ENCODE peak calls at places on chromosomes 12 and 14, in four cellular contexts. W is breast epithelium, H is transverse colon, L is tibial nerve. G is an unnamed sample. For H3K9me3 and H3K4me1, the result is how much of the 10 kb centered on the place peaks cover.

GRCh38 chr12:110245278-110245868 is 35.7 kb upstream of the ATP2A2 start:
- DNase-seq in H (peak), W (no peak), L (no peak), G (no peak)

GRCh38 chr14:62661818-62662217 is 383.4 kb downstream of the KCNH5 start:
- DNase-seq in L (no peak), H (no peak), W (no peak), G (no peak)

GRCh38 chr12:42370013-42370412 is 44.0 kb downstream of the PPHLN1 start:
- DNase-seq in L (no peak), W (no peak), H (no peak), G (no peak)

GRCh38 chr14:65850429-65851145 is 438.1 kb downstream of the FUT8 start:
- DNase-seq in H (peak), L (no peak), W (no peak), G (no peak)

GRCh38 chr12:132529899-132530298 is 39.9 kb downstream of the FBRSL1 start:
- DNase-seq in H (no peak), L (no peak), W (no peak), G (no peak)

GRCh38 chr14:87896393-87897380 is 96.3 kb downstream of the GALC start:
- DNase-seq in L (peak), H (no peak), W (no peak), G (no peak)

GRCh38 chr12:79617696-79618095 is 73.1 kb downstream of the PAWR start:
- DNase-seq in H (no peak), L (no peak), W (no peak), G (no peak)

GRCh38 chr12:57888407-57889157 is 42.1 kb upstream of the CTDSP2 start:
- DNase-seq in H (peak), L (no peak), W (peak), G (peak)

DNA sequence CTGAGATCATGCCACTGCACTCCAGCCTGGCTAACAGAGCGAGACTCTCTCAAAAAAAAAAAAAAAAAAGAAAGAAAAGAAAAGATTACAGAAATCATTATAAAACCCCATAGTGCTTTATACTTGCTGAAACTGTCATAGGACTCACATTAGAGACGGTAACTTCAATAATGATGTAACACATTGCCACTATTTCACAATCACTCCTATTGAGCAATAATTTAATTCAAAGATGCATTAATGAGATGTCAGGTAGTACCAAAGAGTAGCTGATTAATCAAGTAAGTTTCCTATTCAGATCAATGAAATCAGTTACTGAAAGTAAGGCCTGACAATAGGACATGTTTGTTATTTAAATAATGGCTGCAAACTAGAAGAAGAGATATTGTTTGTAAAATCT is 751.5 kb upstream of the ALG10B start:
- DNase-seq in L (no peak), H (no peak), W (no peak), G (no peak)
- H3K9me3 ChIP-seq in L (under half), H (under half), W (under half), G (under half)

GRCh38 chr14:104011824-104012517 is 69.6 kb upstream of the RD3L start:
- DNase-seq in H (no peak), L (no peak), W (no peak), G (no peak)
- H3K4me1 ChIP-seq in H (under half), L (under half), W (under half), G (under half)

DNA sequence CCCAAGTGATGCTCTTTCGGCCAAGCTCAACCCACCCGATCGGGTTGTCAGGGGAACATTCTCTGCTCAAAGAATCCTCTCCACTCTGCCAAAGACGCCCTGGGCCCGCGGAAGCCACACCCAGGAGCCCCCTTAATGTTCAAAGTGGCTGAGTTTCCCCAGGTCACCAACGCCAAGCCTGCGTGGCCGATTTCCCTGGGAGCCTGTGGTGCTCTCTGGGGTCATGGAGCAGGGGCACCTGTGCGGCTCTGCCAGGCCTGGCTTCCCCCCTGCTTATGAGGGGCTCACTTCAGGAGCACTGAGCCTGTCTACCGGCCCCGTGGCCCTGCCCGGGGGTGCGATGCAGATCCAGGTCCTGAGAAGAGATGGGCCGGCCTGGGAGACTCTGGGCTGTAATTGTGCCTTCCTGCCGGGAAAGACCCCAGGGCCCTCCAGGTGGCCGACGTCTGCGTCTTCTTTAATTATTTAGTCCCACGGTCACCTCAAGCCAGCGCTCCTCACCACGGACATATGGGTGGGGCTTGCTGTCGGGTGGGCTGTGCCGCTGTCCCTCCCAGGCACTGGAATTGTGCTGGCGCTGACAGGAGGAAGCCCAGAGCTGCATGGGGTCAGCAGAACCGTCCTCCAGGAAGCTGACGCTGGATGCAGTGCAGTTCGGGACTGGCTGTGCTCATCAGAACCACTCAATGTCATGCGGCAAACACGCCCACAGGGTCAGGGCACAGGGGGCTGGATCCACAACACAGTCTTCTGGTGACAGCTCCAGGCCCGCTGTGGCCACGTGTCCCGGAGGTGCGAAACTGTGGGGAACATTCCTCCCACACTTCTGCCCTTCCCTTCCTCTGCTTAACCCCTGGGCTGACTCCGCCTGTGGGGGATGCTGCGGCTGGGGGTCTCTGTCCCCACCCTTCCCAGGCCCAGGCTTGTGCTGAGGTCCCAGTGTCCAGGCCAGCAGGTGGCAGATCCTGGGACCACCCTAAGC is 267.6 kb upstream of the SFSWAP start:
- DNase-seq in L (no peak), W (no peak), H (no peak), G (no peak)
- TF ChIP-seq POLR2A in L (no peak), W (no peak), H (no peak), G (no peak)

DNA sequence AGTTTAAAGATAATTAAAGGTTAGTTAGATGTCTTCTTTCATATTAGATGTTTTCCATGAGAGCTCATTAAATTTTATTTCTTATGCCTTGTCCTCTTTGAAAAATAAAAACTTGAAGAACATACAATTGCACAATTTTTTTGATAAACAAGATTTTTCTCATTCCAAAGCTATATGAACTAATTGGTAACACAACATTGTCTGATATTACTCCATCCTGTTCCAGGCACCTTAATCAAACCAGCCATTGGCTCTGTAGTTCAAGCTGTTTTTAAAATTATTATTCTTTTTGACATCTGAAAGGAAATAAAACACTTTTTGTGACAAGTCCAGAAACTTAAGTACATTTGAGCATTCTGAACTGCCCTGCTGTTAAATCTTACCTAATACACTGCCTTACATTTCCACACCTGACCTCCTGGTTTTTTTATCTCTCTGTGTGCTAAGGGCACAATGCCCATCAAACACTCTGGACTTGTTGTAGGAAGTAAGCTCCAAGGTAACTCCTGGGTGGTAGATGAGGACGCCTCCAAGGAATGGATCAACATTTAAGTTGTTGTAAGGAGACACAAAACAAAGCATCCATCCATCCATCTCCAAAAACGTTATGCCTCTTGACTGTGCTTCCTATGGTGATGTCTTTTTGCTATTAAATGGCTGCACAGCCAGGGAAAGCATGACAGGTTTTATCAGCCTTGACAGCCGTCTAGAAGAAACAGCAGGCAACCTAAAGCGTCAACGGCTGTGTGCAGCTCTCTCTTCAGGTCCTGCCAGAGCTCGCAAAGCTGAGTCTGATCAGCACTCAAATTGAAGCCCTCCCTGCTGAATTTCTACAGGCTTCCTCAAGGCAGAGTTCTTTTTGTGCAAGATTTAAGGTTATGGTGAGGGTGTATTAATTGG is 449.9 kb upstream of the FLRT2 start:
- DNase-seq in W (no peak), H (no peak), L (no peak), G (no peak)
- H3K9me3 ChIP-seq in W (under half), H (under half), L (under half), G (under half)

GRCh38 chr14:100246136-100246535 is 7.2 kb downstream of the YY1 start:
- DNase-seq in W (no peak), H (peak), L (no peak), G (no peak)

GRCh38 chr14:100252684-100253083 is 13.7 kb downstream of the YY1 start:
- DNase-seq in H (no peak), W (no peak), L (no peak), G (no peak)

GRCh38 chr14:100241279-100241678 is 2.3 kb downstream of the YY1 start:
- DNase-seq in H (no peak), W (no peak), L (no peak), G (no peak)

GRCh38 chr14:100250732-100251465 is 12.0 kb downstream of the YY1 start:
- DNase-seq in H (no peak), L (no peak), W (no peak), G (no peak)

GRCh38 chr14:100246809-100247428 is 8.0 kb downstream of the YY1 start:
- DNase-seq in L (no peak), H (no peak), W (no peak), G (no peak)
- H3K4me1 ChIP-seq in L (under half), H (under half), W (under half), G (half or more)

GRCh38 chr14:78253986-78254385 is 83.8 kb downstream of the NRXN3 start:
- DNase-seq in W (no peak), H (no peak), L (no peak), G (no peak)

GRCh38 chr14:78254911-78255431 is 84.8 kb downstream of the NRXN3 start:
- DNase-seq in L (no peak), W (no peak), H (no peak), G (no peak)

DNA sequence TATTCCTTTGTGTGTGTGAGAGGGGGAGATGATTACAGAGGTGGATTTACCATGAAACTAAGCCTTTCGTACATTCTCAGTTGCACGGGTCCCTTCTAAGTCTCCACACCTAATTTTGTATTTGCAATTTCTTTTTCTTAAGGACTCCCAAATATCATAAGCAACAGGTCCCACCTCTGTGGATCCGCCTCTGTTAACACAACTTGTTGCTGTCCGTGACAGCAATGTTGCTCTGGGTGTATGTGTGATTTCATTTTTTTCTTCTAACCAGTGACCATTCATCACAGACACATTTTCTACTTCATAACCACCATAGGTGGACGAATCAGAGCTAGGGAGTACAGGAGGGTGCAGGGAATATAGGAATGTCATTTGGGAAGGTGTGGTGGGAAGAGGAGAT is 81.1 kb downstream of the NRXN3 start:
- DNase-seq in H (no peak), W (no peak), L (no peak), G (no peak)
- TF ChIP-seq POLR2A in H (no peak), W (no peak), L (no peak), G (no peak)

DNA sequence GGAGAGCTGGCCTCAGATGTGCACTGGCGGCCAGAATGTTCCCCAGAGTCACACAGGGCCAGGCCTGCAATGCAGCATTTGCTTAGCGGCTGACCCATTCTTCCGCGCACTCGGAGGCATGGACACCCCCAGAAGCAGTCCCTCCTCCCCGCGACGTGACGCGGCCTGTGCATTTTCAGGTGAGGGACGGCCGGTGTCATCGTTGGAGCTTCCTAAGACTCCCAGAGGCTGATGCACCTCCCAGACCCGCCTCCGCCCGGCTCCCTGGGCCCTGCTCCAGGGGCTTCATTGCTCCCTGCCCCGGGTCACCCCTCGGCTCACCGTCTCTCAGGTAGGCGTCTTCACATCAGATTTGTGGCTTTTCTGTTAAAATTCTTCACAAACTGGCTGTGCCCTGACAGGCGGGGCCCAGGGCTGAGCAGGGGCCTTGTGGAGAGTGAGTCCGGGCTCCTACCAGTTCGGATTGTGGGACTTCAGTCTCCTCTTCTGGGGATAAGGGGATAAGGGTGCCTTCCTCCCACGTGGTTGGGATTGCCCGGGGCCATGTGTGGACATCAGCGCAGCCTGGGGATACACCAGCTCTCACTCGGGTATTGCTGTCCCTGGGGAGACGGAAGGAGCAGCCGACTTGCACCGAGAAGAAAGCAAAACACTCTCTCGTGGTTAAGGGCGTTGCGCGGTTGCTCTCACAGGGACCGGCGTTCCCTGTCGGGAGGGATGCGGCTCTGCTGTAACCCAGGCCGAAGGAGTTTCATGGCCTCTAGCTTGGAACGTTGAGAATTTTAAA is 249.1 kb downstream of the ADGRD1 start:
- DNase-seq in W (peak), L (no peak), H (no peak), G (no peak)
- H3K9me3 ChIP-seq in W (under half), L (under half), H (under half), G (under half)

DNA sequence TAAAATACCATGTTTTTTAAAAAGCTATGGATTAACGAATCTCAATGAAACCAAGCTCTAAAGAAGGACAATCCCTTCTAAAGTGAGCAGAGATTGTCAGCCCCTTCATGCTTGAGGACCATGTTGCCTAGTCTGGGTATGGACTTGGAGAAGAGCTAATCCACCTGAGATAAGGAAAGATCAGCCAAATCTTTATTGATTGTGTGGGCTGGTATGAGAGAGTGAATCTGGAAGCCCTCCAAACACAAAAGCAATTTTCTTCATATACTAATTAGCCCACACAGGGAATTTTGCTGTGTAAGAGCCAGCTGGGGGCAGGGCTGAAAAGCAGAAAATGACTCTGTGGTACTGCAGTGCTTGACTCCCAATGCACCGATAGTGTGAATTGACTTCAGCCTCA is 47.4 kb upstream of the DICER1 start:
- DNase-seq in H (no peak), L (no peak), W (no peak), G (no peak)
- H3K4me1 ChIP-seq in H (under half), L (under half), W (under half), G (under half)

G was measured in suprapubic skin.